ENCODE peak calls at places on chromosomes 3 and 15, in eight cellular contexts. E, Z, N, I, R, T, U and Y are unnamed samples.

GRCh38 chr15:77901921-77902750 is 175.4 kb downstream of the TBC1D2B start:
- DNase-seq in E (peak), Z (no peak), N (peak), I (peak), R (no peak), T (peak), U (no peak), Y (no peak)

GRCh38 chr15:59965741-59966140 is 38.4 kb upstream of the FOXB1 start:
- DNase-seq in E (no peak), Z (no peak), N (no peak), I (no peak), R (no peak), T (no peak), U (no peak), Y (no peak)

GRCh38 chr3:178777718-178778411 is 241.6 kb downstream of the KCNMB2 start:
- DNase-seq in E (no peak), Z (no peak), N (no peak), I (no peak), R (peak), T (no peak), U (peak), Y (no peak)

GRCh38 chr3:53890726-53891499 is 746 bp downstream of the SELENOK start:
- DNase-seq in E (no peak), Z (peak), N (peak), I (peak), R (peak), T (no peak), U (no peak), Y (no peak)

GRCh38 chr3:122689587-122689986 is 8.9 kb downstream of the PARP14 start:
- DNase-seq in E (no peak), Z (no peak), N (no peak), I (no peak), R (no peak), T (no peak), U (peak), Y (no peak)

GRCh38 chr3:186821429-186822367 is 15.4 kb upstream of the RFC4 start:
- DNase-seq in E (no peak), Z (peak), N (no peak), I (peak), R (peak), T (no peak), U (peak), Y (no peak)

GRCh38 chr3:60417590-60417989 is 833.7 kb downstream of the FHIT start:
- DNase-seq in E (no peak), Z (no peak), N (no peak), I (no peak), R (no peak), T (peak), U (no peak), Y (no peak)

GRCh38 chr3:183485093-183485492 is 56.7 kb upstream of the MCF2L2 start:
- DNase-seq in E (no peak), Z (no peak), N (no peak), I (no peak), R (no peak), T (no peak), U (no peak), Y (no peak)

GRCh38 chr15:40280260-40281056 is 2.4 kb downstream of the ANKRD63 start:
- DNase-seq in E (no peak), Z (no peak), N (no peak), I (peak), R (no peak), T (no peak), U (no peak), Y (no peak)

GRCh38 chr3:195073866-195074860 is 196.8 kb downstream of the XXYLT1 start:
- DNase-seq in E (no peak), Z (no peak), N (no peak), I (no peak), R (no peak), T (no peak), U (no peak), Y (no peak)

GRCh38 chr3:43794776-43795175 is 104.0 kb downstream of the ABHD5 start:
- DNase-seq in E (no peak), Z (no peak), N (no peak), I (no peak), R (no peak), T (no peak), U (peak), Y (no peak)

GRCh38 chr3:12188681-12189287 is 30.1 kb upstream of the TIMP4 start:
- DNase-seq in E (no peak), Z (no peak), N (no peak), I (peak), R (no peak), T (no peak), U (no peak), Y (no peak)

GRCh38 chr3:54067060-54067459 is 55.3 kb upstream of the CACNA2D3 start:
- DNase-seq in E (no peak), Z (no peak), N (no peak), I (no peak), R (no peak), T (no peak), U (no peak), Y (no peak)

GRCh38 chr15:28005004-28005527 is 94.0 kb downstream of the OCA2 start:
- DNase-seq in E (no peak), Z (no peak), N (no peak), I (no peak), R (no peak), T (no peak), U (no peak), Y (no peak)

GRCh38 chr3:186002884-186003472 is 65.2 kb upstream of the TRA2B start:
- DNase-seq in E (no peak), Z (no peak), N (no peak), I (peak), R (no peak), T (no peak), U (peak), Y (peak)

GRCh38 chr15:49627407-49627877 is 6.6 kb downstream of the DTWD1 start:
- DNase-seq in E (no peak), Z (no peak), N (no peak), I (no peak), R (no peak), T (no peak), U (peak), Y (no peak)

GRCh38 chr15:84112025-84112424 is 123.5 kb upstream of the GOLGA6L4 start:
- DNase-seq in E (no peak), Z (no peak), N (peak), I (no peak), R (no peak), T (no peak), U (peak), Y (no peak)

GRCh38 chr3:70856414-70857162 is 544.1 kb upstream of the MDFIC2 start:
- DNase-seq in E (no peak), Z (no peak), N (no peak), I (no peak), R (no peak), T (no peak), U (peak), Y (no peak)

GRCh38 chr3:104941785-104942184 is 424.9 kb upstream of the ALCAM start:
- DNase-seq in E (no peak), Z (no peak), N (no peak), I (no peak), R (no peak), T (no peak), U (no peak), Y (no peak)

GRCh38 chr3:37545479-37545878 is 316.2 kb upstream of the CTDSPL start:
- DNase-seq in E (no peak), Z (no peak), N (no peak), I (no peak), R (no peak), T (no peak), U (no peak), Y (no peak)

GRCh38 chr3:46910166-46910760 is 32.7 kb downstream of the PTH1R start:
- DNase-seq in E (no peak), Z (no peak), N (no peak), I (no peak), R (no peak), T (no peak), U (no peak), Y (no peak)

GRCh38 chr15:77673801-77674317 is 41.1 kb upstream of the LINGO1 start:
- DNase-seq in E (no peak), Z (no peak), N (no peak), I (no peak), R (no peak), T (no peak), U (no peak), Y (no peak)

GRCh38 chr3:33523093-33523667 is 83.0 kb upstream of the UBP1 start:
- DNase-seq in E (no peak), Z (no peak), N (no peak), I (no peak), R (no peak), T (no peak), U (no peak), Y (no peak)

GRCh38 chr3:49422379-49423248 is at the start of gene AMT:
- DNase-seq in E (peak), Z (no peak), N (no peak), I (peak), R (no peak), T (peak), U (no peak), Y (no peak)

GRCh38 chr15:80419546-80419945 is 15.4 kb downstream of the ARNT2 start:
- DNase-seq in E (no peak), Z (no peak), N (no peak), I (no peak), R (no peak), T (no peak), U (no peak), Y (no peak)

GRCh38 chr3:63724987-63725386 is 72.5 kb downstream of the SNTN start:
- DNase-seq in E (no peak), Z (no peak), N (no peak), I (no peak), R (no peak), T (no peak), U (peak), Y (no peak)

GRCh38 chr15:39880718-39881387 is 39.2 kb downstream of the GPR176 start:
- DNase-seq in E (no peak), Z (no peak), N (no peak), I (no peak), R (no peak), T (no peak), U (no peak), Y (no peak)

GRCh38 chr3:197953325-197953724 is 3.3 kb downstream of the RPL35A start:
- DNase-seq in E (no peak), Z (no peak), N (no peak), I (no peak), R (no peak), T (no peak), U (no peak), Y (no peak)